ENCODE peak calls at places on chromosomes 4 and X, in four cellular contexts. One of them, this sample, is unnamed.

GRCh38 chr4:125322363-125322730 is 7.6 kb downstream of the FAT4 start:
- DNase-seq in suprapubic skin: no peak
- DNase-seq in tibial nerve: peak; percentile 61
- DNase-seq in heart right ventricle: no peak
- DNase-seq in this sample: no peak

GRCh38 chr4:148062301-148062950 is 330.5 kb downstream of the ARHGAP10 start:
- DNase-seq in suprapubic skin: no peak
- DNase-seq in tibial nerve: no peak
- DNase-seq in heart right ventricle: no peak
- DNase-seq in this sample: no peak

GRCh38 chr4:168803727-168804126 is 206.3 kb downstream of the CBR4 start:
- DNase-seq in suprapubic skin: no peak
- DNase-seq in tibial nerve: no peak
- DNase-seq in heart right ventricle: no peak
- DNase-seq in this sample: no peak

GRCh38 chrX:26649534-26649933 is 433.6 kb downstream of the MAGEB5 start:
- DNase-seq in suprapubic skin: no peak
- DNase-seq in tibial nerve: no peak
- DNase-seq in heart right ventricle: no peak
- DNase-seq in this sample: no peak

GRCh38 chr4:83772680-83773079 is 236.8 kb downstream of the GPAT3 start:
- DNase-seq in suprapubic skin: no peak
- DNase-seq in tibial nerve: no peak
- DNase-seq in heart right ventricle: no peak
- DNase-seq in this sample: no peak

GRCh38 chrX:18956322-18957032 is 27.4 kb downstream of the PHKA2 start:
- DNase-seq in suprapubic skin: no peak
- DNase-seq in tibial nerve: no peak
- DNase-seq in heart right ventricle: no peak
- DNase-seq in this sample: no peak

GRCh38 chr4:531076-531475 is 32.1 kb downstream of the PIGG start:
- DNase-seq in suprapubic skin: no peak
- DNase-seq in tibial nerve: no peak
- DNase-seq in heart right ventricle: no peak
- DNase-seq in this sample: peak; percentile 59

GRCh38 chr4:18440527-18441215 is 419.1 kb upstream of the LCORL start:
- DNase-seq in suprapubic skin: no peak
- DNase-seq in tibial nerve: no peak
- DNase-seq in heart right ventricle: no peak
- DNase-seq in this sample: no peak

GRCh38 chrX:119118780-119119395 is 8.7 kb downstream of the KIAA1210 start:
- DNase-seq in suprapubic skin: no peak
- DNase-seq in tibial nerve: peak; percentile 51
- DNase-seq in heart right ventricle: peak; percentile 40
- DNase-seq in this sample: no peak

GRCh38 chrX:29555465-29556091 is 659.8 kb upstream of the MAGEB2 start:
- DNase-seq in suprapubic skin: no peak
- DNase-seq in tibial nerve: no peak
- DNase-seq in heart right ventricle: no peak
- DNase-seq in this sample: no peak

GRCh38 chrX:30822068-30822671 is 66.9 kb downstream of the TAB3 start:
- DNase-seq in suprapubic skin: no peak
- DNase-seq in tibial nerve: no peak
- DNase-seq in heart right ventricle: no peak
- DNase-seq in this sample: no peak

GRCh38 chr4:32931475-32931874 is 2211.3 kb downstream of the PCDH7 start:
- DNase-seq in suprapubic skin: no peak
- DNase-seq in tibial nerve: no peak
- DNase-seq in heart right ventricle: no peak
- DNase-seq in this sample: no peak

GRCh38 chr4:337932-338758 is 531 bp downstream of the ZNF141 start:
- DNase-seq in suprapubic skin: peak; percentile 76
- DNase-seq in tibial nerve: peak; percentile 9
- DNase-seq in heart right ventricle: peak; percentile 44
- DNase-seq in this sample: no peak

GRCh38 chrX:131745942-131746489 is 202.1 kb downstream of the OR13H1 start:
- DNase-seq in suprapubic skin: no peak
- DNase-seq in tibial nerve: no peak
- DNase-seq in heart right ventricle: no peak
- DNase-seq in this sample: no peak

GRCh38 chr4:173958445-173958844 is 325.0 kb downstream of the FBXO8 start:
- DNase-seq in suprapubic skin: no peak
- DNase-seq in tibial nerve: no peak
- DNase-seq in heart right ventricle: no peak
- DNase-seq in this sample: no peak

GRCh38 chr4:19239565-19239964 is 1012.1 kb upstream of the SLIT2 start:
- DNase-seq in suprapubic skin: no peak
- DNase-seq in tibial nerve: no peak
- DNase-seq in heart right ventricle: no peak
- DNase-seq in this sample: no peak

DNA sequence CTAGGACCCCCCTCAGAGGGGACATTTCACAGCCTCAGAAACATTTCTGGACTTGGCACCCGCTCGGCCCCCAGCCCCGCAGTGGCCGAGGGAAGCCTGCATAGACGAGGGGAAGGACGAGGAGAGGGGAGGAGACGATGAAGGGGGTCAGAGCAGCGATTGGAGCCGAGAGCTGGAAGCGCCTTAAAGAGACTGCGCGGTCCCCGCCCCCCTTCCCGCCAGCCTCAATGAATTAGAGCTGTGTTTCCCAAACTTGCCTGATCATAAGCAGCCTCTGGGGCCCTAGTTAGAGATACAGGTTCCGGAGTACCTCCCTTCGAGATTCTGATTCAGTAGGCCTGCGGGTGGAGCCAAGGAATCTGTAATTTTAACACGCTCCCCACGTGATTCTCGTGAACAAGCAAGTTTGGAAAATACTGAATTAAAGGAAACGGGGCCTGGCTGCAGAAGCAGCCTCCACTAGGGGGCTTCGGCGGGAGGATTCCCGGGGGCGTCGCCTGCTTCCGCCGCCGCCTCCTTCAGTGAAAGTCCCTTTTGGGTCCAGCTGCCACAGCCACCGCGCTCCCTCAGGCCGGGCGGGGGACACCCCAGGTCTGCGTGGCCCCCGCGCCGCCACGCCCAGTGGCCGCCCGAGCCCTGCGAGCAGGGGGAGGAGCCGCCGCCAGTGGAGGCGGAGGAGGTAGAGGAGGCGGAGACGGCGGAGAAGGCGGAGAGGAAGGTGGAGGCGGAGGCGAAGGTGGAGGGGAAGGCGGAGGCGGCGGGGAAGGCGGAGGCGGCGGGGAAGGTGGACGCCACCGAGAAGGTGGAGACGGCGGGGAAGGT is at the start of gene USP27X:
- DNase-seq in suprapubic skin: peak; percentile 82
- DNase-seq in tibial nerve: peak; percentile 61
- DNase-seq in heart right ventricle: peak; percentile 78
- DNase-seq in this sample: peak; percentile 85
- H3K27ac ChIP-seq in suprapubic skin: peak within 1 kb of the TSS; percentile 78
- H3K27ac ChIP-seq in tibial nerve: peak within 1 kb of the TSS; percentile 92
- H3K27ac ChIP-seq in heart right ventricle: peak within 1 kb of the TSS; percentile 73
- H3K27ac ChIP-seq in this sample: peak within 1 kb of the TSS; percentile 79

GRCh38 chrX:101550362-101550761 is at the start of gene ARMCX1:
- DNase-seq in suprapubic skin: peak; percentile 81
- DNase-seq in tibial nerve: peak; percentile 75
- DNase-seq in heart right ventricle: peak; percentile 66
- DNase-seq in this sample: no peak
- H3K4me3 ChIP-seq in suprapubic skin: peak within 1 kb of the TSS; percentile 53
- H3K4me3 ChIP-seq in tibial nerve: peak within 1 kb of the TSS; percentile 68
- H3K4me3 ChIP-seq in heart right ventricle: peak within 1 kb of the TSS; percentile 62
- H3K4me3 ChIP-seq in this sample: peak within 1 kb of the TSS; percentile 80

GRCh38 chrX:22276781-22277180 is 4.1 kb downstream of the CBLL2 start:
- DNase-seq in suprapubic skin: no peak
- DNase-seq in tibial nerve: no peak
- DNase-seq in heart right ventricle: no peak
- DNase-seq in this sample: no peak

GRCh38 chrX:22272613-22273012 is at the start of gene CBLL2:
- DNase-seq in suprapubic skin: no peak
- DNase-seq in tibial nerve: no peak
- DNase-seq in heart right ventricle: no peak
- DNase-seq in this sample: no peak

GRCh38 chrX:22273714-22274317 is 1.1 kb downstream of the CBLL2 start:
- DNase-seq in suprapubic skin: no peak
- DNase-seq in tibial nerve: no peak
- DNase-seq in heart right ventricle: no peak
- DNase-seq in this sample: no peak

GRCh38 chrX:22278375-22278774 is 5.7 kb downstream of the CBLL2 start:
- DNase-seq in suprapubic skin: no peak
- DNase-seq in tibial nerve: no peak
- DNase-seq in heart right ventricle: no peak
- DNase-seq in this sample: no peak
- TF ChIP-seq CTCF in suprapubic skin: no peak
- TF ChIP-seq CTCF in tibial nerve: no peak
- TF ChIP-seq CTCF in heart right ventricle: no peak
- TF ChIP-seq CTCF in this sample: no peak

GRCh38 chr4:8231551-8232049 is 32.5 kb downstream of the SH3TC1 start:
- DNase-seq in suprapubic skin: no peak
- DNase-seq in tibial nerve: no peak
- DNase-seq in heart right ventricle: no peak
- DNase-seq in this sample: no peak

GRCh38 chr4:8229341-8229975 is 30.4 kb downstream of the SH3TC1 start:
- DNase-seq in suprapubic skin: no peak
- DNase-seq in tibial nerve: no peak
- DNase-seq in heart right ventricle: no peak
- DNase-seq in this sample: no peak

GRCh38 chr4:8230891-8231290 is 31.8 kb downstream of the SH3TC1 start:
- DNase-seq in suprapubic skin: no peak
- DNase-seq in tibial nerve: no peak
- DNase-seq in heart right ventricle: no peak
- DNase-seq in this sample: no peak

GRCh38 chr4:8228319-8229250 is 29.5 kb downstream of the SH3TC1 start:
- DNase-seq in suprapubic skin: no peak
- DNase-seq in tibial nerve: peak; percentile 58
- DNase-seq in heart right ventricle: peak; percentile 61
- DNase-seq in this sample: no peak

DNA sequence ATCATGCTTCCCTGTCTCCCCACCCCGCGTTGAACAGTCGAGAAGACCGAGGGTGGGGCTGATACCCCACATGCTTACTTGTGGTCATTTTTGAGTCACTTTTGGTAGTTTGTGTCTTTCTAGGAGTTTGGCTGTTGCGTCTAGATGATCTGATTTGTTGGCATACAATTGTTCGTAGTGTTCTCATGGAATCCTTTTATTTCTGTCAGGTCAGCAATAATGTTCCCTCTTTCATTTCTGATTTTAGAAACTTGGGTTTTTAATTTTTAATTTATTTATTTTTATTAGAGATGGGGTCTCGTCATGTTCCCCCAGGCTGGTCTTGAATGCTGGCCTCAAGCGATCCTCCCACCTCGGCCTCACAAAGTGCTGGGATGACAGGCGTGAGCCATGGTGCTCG is 30.9 kb downstream of the SH3TC1 start:
- DNase-seq in suprapubic skin: no peak
- DNase-seq in tibial nerve: no peak
- DNase-seq in heart right ventricle: no peak
- DNase-seq in this sample: no peak
- H3K27ac ChIP-seq in suprapubic skin: no peak overlapping the region
- H3K27ac ChIP-seq in tibial nerve: no peak overlapping the region
- H3K27ac ChIP-seq in heart right ventricle: no peak overlapping the region
- H3K27ac ChIP-seq in this sample: no peak overlapping the region

DNA sequence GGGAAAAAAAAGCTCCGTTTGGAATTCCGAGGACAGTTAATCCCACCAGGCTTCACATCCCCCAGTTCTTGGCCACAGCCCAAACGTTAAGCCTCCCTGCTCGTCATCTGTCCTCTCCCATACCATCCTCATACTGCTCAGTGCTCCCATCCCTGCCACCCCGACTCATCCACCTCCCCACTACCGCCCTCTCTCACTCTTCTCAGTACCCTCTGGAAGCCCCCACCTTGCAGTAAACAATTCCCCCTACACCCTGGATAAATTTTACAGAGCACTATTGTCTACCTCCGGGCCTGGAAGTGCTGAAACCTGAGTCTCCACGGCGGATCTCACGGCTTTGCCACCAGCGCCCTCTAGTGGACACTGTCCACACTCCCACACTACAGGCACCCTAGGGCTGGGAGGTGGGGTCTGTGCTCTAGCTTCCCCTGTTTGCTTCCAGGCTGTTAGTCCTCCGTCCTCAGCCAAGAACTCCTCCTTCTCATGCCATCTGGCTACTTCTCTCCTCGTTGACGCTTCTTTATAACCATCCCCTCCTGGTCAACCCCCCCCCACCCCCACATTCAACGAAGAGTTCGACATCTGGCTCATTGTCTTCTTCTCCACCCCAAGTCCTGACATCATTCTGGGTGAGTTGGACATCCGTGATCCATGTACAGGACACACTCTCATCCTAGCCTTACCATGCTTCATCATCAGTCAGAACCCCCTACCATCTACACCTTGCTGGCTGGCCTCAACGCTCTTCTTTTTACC is 54.5 kb downstream of the RTL9 start:
- DNase-seq in suprapubic skin: peak; percentile 78
- DNase-seq in tibial nerve: peak; percentile 44
- DNase-seq in heart right ventricle: peak; percentile 49
- DNase-seq in this sample: peak; percentile 74
- H3K4me3 ChIP-seq in suprapubic skin: no peak overlapping the region
- H3K4me3 ChIP-seq in tibial nerve: no peak overlapping the region
- H3K4me3 ChIP-seq in heart right ventricle: no peak overlapping the region
- H3K4me3 ChIP-seq in this sample: no peak overlapping the region

DNA sequence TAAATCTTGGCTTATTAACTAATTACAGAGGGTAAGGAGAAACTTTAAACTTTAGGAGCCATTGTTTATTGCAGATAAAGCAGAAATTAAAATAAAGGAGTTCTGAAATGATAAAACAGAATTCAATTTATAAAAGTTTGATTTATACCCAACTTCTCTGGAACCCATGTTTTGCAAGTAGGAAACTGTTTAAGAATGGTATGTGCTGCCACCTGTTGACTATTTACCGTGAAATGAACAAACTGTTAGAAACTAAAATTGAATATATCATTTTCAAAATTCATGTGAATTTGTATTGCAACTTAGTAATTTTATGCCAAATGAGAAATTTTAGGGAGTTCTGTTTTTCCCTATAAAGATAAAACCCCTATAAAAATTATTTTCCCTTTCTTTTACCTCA is 11.0 kb upstream of the TBC1D8B start:
- DNase-seq in suprapubic skin: no peak
- DNase-seq in tibial nerve: no peak
- DNase-seq in heart right ventricle: no peak
- DNase-seq in this sample: no peak
- TF ChIP-seq CTCF in suprapubic skin: no peak
- TF ChIP-seq CTCF in tibial nerve: no peak
- TF ChIP-seq CTCF in heart right ventricle: peak; percentile 38
- TF ChIP-seq CTCF in this sample: no peak

DNA sequence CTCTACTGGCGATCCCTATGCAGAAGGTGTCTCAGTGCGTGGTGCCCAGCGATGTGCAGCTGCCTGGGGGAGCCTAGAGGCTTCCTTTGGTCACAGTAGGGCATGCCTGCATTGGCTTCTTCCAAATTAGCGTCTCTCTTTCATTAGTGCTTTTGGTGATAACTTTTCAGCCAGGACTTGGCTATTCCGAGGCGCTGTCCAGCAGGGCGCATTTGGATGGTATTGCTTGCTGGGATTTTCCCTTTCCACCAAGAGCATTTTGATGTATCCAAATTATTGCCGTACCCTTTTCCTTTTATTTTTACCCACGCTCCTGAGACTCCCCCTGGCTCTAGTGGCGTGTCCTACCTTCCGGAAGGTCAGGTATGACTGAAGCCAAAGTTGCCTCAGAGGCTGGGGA is 101.4 kb downstream of the SORCS2 start:
- DNase-seq in suprapubic skin: no peak
- DNase-seq in tibial nerve: no peak
- DNase-seq in heart right ventricle: no peak
- DNase-seq in this sample: no peak
- H3K27ac ChIP-seq in suprapubic skin: no peak overlapping the region
- H3K27ac ChIP-seq in tibial nerve: peak overlapping the region; percentile 65
- H3K27ac ChIP-seq in heart right ventricle: no peak overlapping the region
- H3K27ac ChIP-seq in this sample: no peak overlapping the region